ENCODE peak calls at places on chromosome 13, in ten cellular contexts. Q is HepG2, D is esophagus muscularis mucosa, S is upper lobe of left lung, B is GM12891, E is breast epithelium, P is stomach, N is suprapubic skin, I is endothelial cell of umbilical vein, J is HCT116. G is an unnamed sample.
A peak's percentile ranks its signal among the peaks of the same experiment; 100 is the strongest.

GRCh38 chr13:72555601-72556000 is 171.8 kb downstream of the MZT1 start:
- DNase-seq in E (no peak), I (no peak), J (no peak), N (no peak), P (no peak), B (no peak), D (no peak), S (no peak), Q (no peak), G (no peak)

GRCh38 chr13:41554626-41555386 is 97.5 kb downstream of the RGCC start:
- DNase-seq in B (peak; percentile 60), E (no peak), J (no peak), P (no peak), Q (no peak), I (no peak), D (no peak), N (no peak), S (no peak), G (no peak)

GRCh38 chr13:87259479-87260083 is 411.6 kb upstream of the SLITRK5 start:
- DNase-seq in J (peak; percentile 13), P (no peak), E (no peak), I (no peak), B (no peak), Q (peak; percentile 8), N (no peak), S (no peak), D (no peak), G (no peak)

GRCh38 chr13:21216332-21216731 is 39.9 kb downstream of the MRPL57 start:
- DNase-seq in N (no peak), J (no peak), B (no peak), S (no peak), P (no peak), D (peak; percentile 55), I (no peak), Q (no peak), E (no peak), G (no peak)

GRCh38 chr13:88429862-88430261 is 758.7 kb downstream of the SLITRK5 start:
- DNase-seq in J (no peak), Q (no peak), I (no peak), D (no peak), S (no peak), P (no peak), E (no peak), B (no peak), N (no peak), G (no peak)

GRCh38 chr13:24834902-24835510 is 71.0 kb downstream of the RNF17 start:
- DNase-seq in Q (no peak), D (no peak), N (no peak), I (no peak), B (no peak), E (no peak), S (no peak), P (no peak), J (no peak), G (no peak)

GRCh38 chr13:109968876-109969577 is 182.6 kb upstream of the IRS2 start:
- DNase-seq in D (no peak), N (peak; percentile 92), S (peak; percentile 40), B (no peak), E (no peak), P (no peak), I (no peak), J (no peak), Q (no peak), G (no peak)

GRCh38 chr13:51033431-51034185 is 77.5 kb downstream of the C13orf42 start:
- DNase-seq in Q (no peak), D (peak; percentile 66), B (no peak), E (no peak), N (no peak), I (no peak), J (no peak), P (no peak), S (no peak), G (no peak)

GRCh38 chr13:31517599-31517998 is 221.7 kb upstream of the RXFP2 start:
- DNase-seq in P (no peak), B (no peak), I (no peak), N (no peak), S (no peak), D (no peak), J (no peak), Q (no peak), E (no peak), G (no peak)

GRCh38 chr13:48564046-48564445 is 31.2 kb upstream of the RCBTB2 start:
- DNase-seq in Q (no peak), P (no peak), S (no peak), E (no peak), B (no peak), N (no peak), D (no peak), J (no peak), I (peak; percentile 55), G (no peak)

GRCh38 chr13:114118763-114119123 is 13.7 kb downstream of the RASA3 start:
- DNase-seq in I (peak; percentile 90), N (no peak), Q (no peak), E (no peak), B (no peak), D (no peak), P (no peak), J (no peak), S (no peak), G (no peak)

GRCh38 chr13:76878043-76878442 is 8.2 kb downstream of the KCTD12 start:
- DNase-seq in E (no peak), S (no peak), N (no peak), I (peak; percentile 64), J (no peak), B (no peak), D (no peak), Q (no peak), P (no peak), G (no peak)

GRCh38 chr13:98678741-98679140 is 73.7 kb downstream of the SLC15A1 start:
- DNase-seq in D (no peak), B (no peak), P (no peak), S (no peak), N (no peak), E (no peak), I (no peak), Q (no peak), J (no peak), G (no peak)

GRCh38 chr13:22744688-22745452 is 435.9 kb upstream of the SGCG start:
- DNase-seq in S (no peak), N (no peak), D (no peak), B (no peak), P (no peak), I (no peak), Q (no peak), J (peak; percentile 51), E (no peak), G (no peak)

GRCh38 chr13:26019881-26020535 is 31.8 kb downstream of the SHISA2 start:
- DNase-seq in E (no peak), B (no peak), N (no peak), S (no peak), Q (no peak), P (no peak), D (no peak), I (peak; percentile 88), J (no peak), G (no peak)

GRCh38 chr13:93981578-93981977 is 497.9 kb downstream of the DCT start:
- DNase-seq in Q (no peak), I (no peak), B (no peak), J (no peak), P (no peak), S (no peak), N (no peak), E (no peak), D (no peak), G (no peak)
- TF ChIP-seq POLR2AphosphoS5 in Q (no peak), I (no peak), B (no peak), J (no peak), P (no peak), S (no peak), N (no peak), E (no peak), D (no peak), G (no peak)

GRCh38 chr13:29621841-29622240 is 26.4 kb upstream of the SLC7A1 start:
- DNase-seq in E (no peak), P (no peak), S (no peak), B (no peak), D (no peak), Q (no peak), J (no peak), N (no peak), I (no peak), G (no peak)
- TF ChIP-seq POLR2A in E (no peak), P (no peak), S (no peak), B (no peak), D (no peak), Q (no peak), J (no peak), N (no peak), I (no peak), G (no peak)

GRCh38 chr13:94780421-94780820 is 68.1 kb upstream of the SOX21 start:
- DNase-seq in J (no peak), S (no peak), I (no peak), Q (no peak), D (no peak), E (no peak), N (no peak), B (no peak), P (no peak), G (no peak)

GRCh38 chr13:94778986-94779385 is 66.6 kb upstream of the SOX21 start:
- DNase-seq in E (no peak), J (no peak), I (no peak), Q (no peak), B (no peak), N (no peak), S (no peak), D (no peak), P (no peak), G (no peak)

GRCh38 chr13:94784066-94784465 is 71.7 kb upstream of the SOX21 start:
- DNase-seq in I (no peak), Q (no peak), P (no peak), D (no peak), E (no peak), J (no peak), S (no peak), N (no peak), B (no peak), G (no peak)

GRCh38 chr13:94778585-94778984 is 66.2 kb upstream of the SOX21 start:
- DNase-seq in J (no peak), Q (no peak), E (no peak), B (no peak), P (no peak), I (no peak), N (no peak), D (no peak), S (no peak), G (no peak)

GRCh38 chr13:94783489-94783888 is 71.1 kb upstream of the SOX21 start:
- DNase-seq in P (no peak), B (no peak), S (no peak), Q (no peak), E (no peak), J (no peak), D (no peak), I (no peak), N (no peak), G (no peak)
- TF ChIP-seq POLR2AphosphoS5 in P (no peak), B (no peak), S (no peak), Q (no peak), E (no peak), J (no peak), D (no peak), I (no peak), N (no peak), G (no peak)

DNA sequence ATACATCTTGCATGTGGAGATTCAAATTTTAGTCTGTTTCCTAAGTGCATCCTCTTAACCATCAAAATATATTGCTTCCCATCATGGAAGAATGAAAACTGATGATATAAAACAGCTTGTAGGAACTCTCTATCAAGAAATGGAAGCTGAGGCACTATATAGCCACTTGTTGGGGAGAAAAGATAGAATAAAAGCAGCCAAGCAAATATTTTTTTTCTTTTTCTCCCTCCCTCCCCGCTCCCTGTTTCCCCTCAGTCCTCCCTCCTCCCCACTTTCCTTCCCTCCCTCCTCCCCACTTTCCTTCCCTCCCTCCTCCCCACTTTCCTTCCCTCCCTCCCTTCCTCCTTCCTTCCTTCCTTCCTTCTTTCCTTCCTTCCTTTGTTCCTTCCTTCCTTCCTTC is 413.8 kb downstream of the GPC6 start:
- DNase-seq in Q (no peak), S (no peak), B (no peak), J (no peak), I (no peak), E (no peak), P (no peak), D (no peak), N (no peak), G (no peak)
- TF ChIP-seq POLR2A in Q (no peak), S (no peak), B (no peak), J (no peak), I (no peak), E (no peak), P (no peak), D (no peak), N (no peak), G (no peak)